ENCODE peak calls at places on chromosomes 5 and 9, in four cellular contexts. P, A, L and Z are unnamed samples.

GRCh38 chr9:135336722-135337490 is 142.7 kb upstream of the PPP1R26 start:
- DNase-seq in P (no peak), A (no peak), L (no peak), Z (no peak)

GRCh38 chr9:12855066-12855465 is 80.2 kb downstream of the LURAP1L start:
- DNase-seq in P (no peak), A (no peak), L (no peak), Z (no peak)

GRCh38 chr9:118058227-118058626 is 354.0 kb downstream of the TLR4 start:
- DNase-seq in P (no peak), A (no peak), L (no peak), Z (no peak)

GRCh38 chr5:153965102-153965645 is 73.5 kb downstream of the FAM114A2 start:
- DNase-seq in P (no peak), A (peak), L (peak), Z (peak)

GRCh38 chr5:51371052-51371451 is 12.2 kb upstream of the ISL1 start:
- DNase-seq in P (no peak), A (no peak), L (no peak), Z (no peak)

GRCh38 chr9:95313010-95313498 is 4.5 kb downstream of the FANCC start:
- DNase-seq in P (peak), A (peak), L (no peak), Z (peak)

GRCh38 chr5:134438641-134439621 is 27.2 kb upstream of the CDKN2AIPNL start:
- DNase-seq in P (peak), A (peak), L (no peak), Z (no peak)

GRCh38 chr9:33813712-33814641 is 3.0 kb upstream of the UBE2R2 start:
- DNase-seq in P (no peak), A (peak), L (peak), Z (peak)

GRCh38 chr9:73215249-73215648 is 63.6 kb downstream of the ANXA1 start:
- DNase-seq in P (peak), A (no peak), L (no peak), Z (no peak)

GRCh38 chr9:123157216-123157615 is 111.2 kb downstream of the STRBP start:
- DNase-seq in P (no peak), A (no peak), L (no peak), Z (no peak)

GRCh38 chr9:69943146-69943545 is 100.5 kb upstream of the MAMDC2 start:
- DNase-seq in P (no peak), A (no peak), L (no peak), Z (no peak)

GRCh38 chr5:59199868-59200267 is 617.0 kb downstream of the RAB3C start:
- DNase-seq in P (no peak), A (no peak), L (no peak), Z (no peak)

GRCh38 chr5:173640166-173640804 is 23.8 kb upstream of the BOD1 start:
- DNase-seq in P (no peak), A (no peak), L (no peak), Z (no peak)

GRCh38 chr5:36523931-36524330 is 82.5 kb upstream of the SLC1A3 start:
- DNase-seq in P (no peak), A (no peak), L (no peak), Z (no peak)

GRCh38 chr9:105067895-105068580 is 140.1 kb upstream of the ABCA1 start:
- DNase-seq in P (no peak), A (no peak), L (no peak), Z (peak)

GRCh38 chr5:94181940-94182339 is 436.5 kb downstream of the KIAA0825 start:
- DNase-seq in P (no peak), A (peak), L (no peak), Z (peak)

GRCh38 chr9:100785946-100786345 is 208.1 kb downstream of the CAVIN4 start:
- DNase-seq in P (no peak), A (no peak), L (no peak), Z (no peak)

GRCh38 chr5:82605441-82605973 is 327.4 kb upstream of the RPS23 start:
- DNase-seq in P (no peak), A (no peak), L (no peak), Z (no peak)

DNA sequence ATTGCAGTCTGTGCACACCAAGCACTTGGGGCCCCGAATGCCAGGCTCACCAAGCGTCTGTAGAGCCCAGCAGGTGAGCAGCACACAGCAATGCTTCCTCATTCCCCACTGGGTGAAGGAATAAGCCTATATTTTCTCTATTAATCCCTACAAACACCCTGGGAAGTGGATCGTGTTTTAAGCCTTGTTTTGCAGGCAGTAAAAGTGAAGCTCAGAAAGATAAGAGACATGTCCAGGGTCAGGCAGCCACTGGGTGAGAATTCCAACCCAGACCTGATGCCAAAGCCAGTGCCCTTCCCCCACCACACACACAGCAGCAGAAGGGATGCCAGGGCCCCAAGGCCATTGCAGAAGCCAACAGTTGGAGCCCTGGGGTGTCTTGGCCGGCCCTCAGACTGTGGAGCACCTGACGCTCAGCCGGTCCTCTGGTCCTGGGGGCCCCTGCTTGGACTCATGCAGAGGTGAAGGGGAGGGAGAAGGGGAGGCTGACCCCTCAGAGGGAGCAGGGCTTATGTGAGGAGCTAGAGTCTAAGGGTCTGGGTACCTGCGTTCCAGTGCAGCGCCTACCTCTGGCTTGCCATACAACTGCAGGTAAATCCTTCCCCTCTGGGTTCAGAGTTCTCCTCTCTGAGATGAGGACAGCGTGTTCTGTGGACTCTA is 26.3 kb upstream of the SYNPO start:
- DNase-seq in P (no peak), A (no peak), L (peak), Z (no peak)
- TF ChIP-seq PHF8 in P (no peak), A (no peak), L (no peak), Z (no peak)

GRCh38 chr5:1808466-1808865 is 7.3 kb downstream of the NDUFS6 start:
- DNase-seq in P (no peak), A (no peak), L (no peak), Z (no peak)
- TF ChIP-seq PHF8 in P (no peak), A (no peak), L (no peak), Z (no peak)

DNA sequence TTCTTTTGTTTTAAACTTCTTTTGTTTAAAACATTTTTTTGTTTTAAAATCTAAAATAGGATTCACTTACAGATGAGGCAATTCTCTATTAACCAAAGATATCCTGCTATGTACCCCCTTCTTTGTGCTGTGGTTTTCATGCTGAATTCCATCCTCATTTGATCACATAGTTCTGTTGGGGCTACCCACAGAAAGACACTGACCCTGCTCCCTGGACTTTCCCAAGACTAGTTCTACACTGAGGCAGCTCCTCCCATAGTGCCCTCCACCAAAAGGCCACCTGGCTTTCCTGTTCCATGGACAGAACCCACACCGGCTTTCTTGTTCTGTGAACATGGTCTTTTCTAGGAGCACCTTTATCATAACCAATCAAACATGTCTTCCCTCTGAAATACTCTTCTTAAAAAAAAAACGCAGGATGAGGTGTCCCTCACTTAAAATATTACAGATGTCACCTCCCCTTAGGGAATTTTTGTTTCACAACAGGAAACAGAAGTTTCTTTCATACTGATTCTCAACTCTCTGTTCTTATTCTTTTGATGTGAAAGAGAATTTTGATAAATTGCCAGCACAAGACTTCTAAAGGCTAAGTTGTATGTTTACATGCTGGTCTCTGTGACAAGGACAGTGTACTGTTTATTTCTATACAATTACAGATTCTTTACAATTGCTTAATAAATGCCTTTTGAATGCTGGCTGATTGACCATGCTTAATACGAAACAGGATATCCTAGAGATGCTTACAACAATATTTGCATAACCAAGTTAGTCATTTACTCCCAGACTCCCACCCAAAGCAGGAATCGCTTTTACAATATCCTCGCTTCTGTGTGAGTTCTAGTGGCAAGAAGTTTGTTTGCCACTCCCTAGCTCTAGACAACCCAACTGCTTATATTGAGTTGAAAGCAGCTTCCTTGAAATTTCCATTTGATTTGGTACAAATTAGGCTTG is 300.4 kb downstream of the DTWD2 start:
- DNase-seq in P (no peak), A (no peak), L (no peak), Z (no peak)
- TF ChIP-seq PHF8 in P (no peak), A (no peak), L (no peak), Z (no peak)

GRCh38 chr9:129224618-129225017 is 46.6 kb upstream of the IER5L start:
- DNase-seq in P (no peak), A (no peak), L (no peak), Z (no peak)
- TF ChIP-seq PHF8 in P (no peak), A (no peak), L (no peak), Z (no peak)

DNA sequence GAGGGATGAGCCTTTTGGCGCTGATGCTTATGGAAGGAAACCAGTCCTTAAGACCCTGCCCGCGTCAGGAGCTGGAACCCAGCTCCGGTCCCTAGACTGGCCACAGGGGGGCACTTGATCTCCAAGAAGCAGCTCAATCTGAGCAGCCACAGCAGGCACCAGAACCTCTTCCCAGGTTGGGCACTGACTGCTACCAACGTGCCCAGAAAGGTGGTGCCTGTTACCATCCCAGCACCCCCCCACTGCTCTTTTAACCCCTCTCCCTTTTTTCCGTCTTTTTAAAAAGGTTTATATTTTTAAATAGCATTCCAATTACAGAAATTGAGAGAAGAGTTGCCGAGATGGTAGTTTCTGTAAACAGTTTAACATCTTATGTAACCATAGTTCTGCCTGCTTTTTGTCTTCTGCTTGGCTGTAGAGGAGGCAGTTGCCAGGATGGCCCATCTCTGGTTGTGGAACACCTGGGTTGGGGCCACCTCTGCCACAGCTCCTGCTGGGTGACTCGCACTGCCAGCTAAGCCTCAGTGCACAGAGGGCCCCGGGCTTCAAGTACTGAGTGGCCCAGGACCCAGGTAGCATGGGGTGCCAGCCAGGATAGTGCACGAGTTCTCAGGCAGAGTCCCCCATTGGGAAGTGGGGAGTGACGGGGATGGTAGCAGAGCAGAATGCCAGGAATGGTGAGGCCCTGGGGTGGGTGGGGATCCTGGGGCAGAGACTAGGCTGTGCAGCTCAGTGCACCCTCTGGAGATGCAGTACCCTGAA is 62.8 kb downstream of the PFDN1 start:
- DNase-seq in P (peak), A (peak), L (peak), Z (peak)
- TF ChIP-seq PHF8 in P (no peak), A (no peak), L (no peak), Z (no peak)

GRCh38 chr5:69209607-69210006 is 20.2 kb downstream of the CENPH start:
- DNase-seq in P (no peak), A (no peak), L (no peak), Z (no peak)

GRCh38 chr5:69212022-69212421 is 22.6 kb downstream of the CENPH start:
- DNase-seq in P (no peak), A (no peak), L (no peak), Z (no peak)

GRCh38 chr5:69211200-69211599 is 21.8 kb downstream of the CENPH start:
- DNase-seq in P (no peak), A (no peak), L (no peak), Z (no peak)

GRCh38 chr5:69217154-69217731 is 17.4 kb upstream of the CDK7 start:
- DNase-seq in P (no peak), A (no peak), L (peak), Z (peak)

GRCh38 chr5:69213513-69214215 is 21.0 kb upstream of the CDK7 start:
- DNase-seq in P (no peak), A (peak), L (no peak), Z (no peak)
- TF ChIP-seq PHF8 in P (no peak), A (no peak), L (no peak), Z (no peak)